ENCODE peak calls at places on chromosome 7, in nine cellular contexts. T, H, F, Y, A, N, M, O and I are unnamed samples.

GRCh38 chr7:114656471-114656870 is 241.9 kb downstream of the FOXP2 start:
- DNase-seq in A (no peak), N (no peak), M (no peak), T (no peak), Y (no peak), O (no peak), H (no peak), F (no peak), I (peak)

GRCh38 chr7:157273208-157274202 is 63.3 kb upstream of the DNAJB6 start:
- DNase-seq in A (peak), M (peak), F (no peak), N (peak), O (peak), T (no peak), Y (peak), H (peak), I (peak)

GRCh38 chr7:134462337-134462925 is 3.5 kb upstream of the AKR1B1 start:
- DNase-seq in M (peak), N (no peak), F (no peak), Y (no peak), H (no peak), A (no peak), O (no peak), T (no peak), I (no peak)

GRCh38 chr7:149294641-149295480 is 32.9 kb downstream of the ZNF783 start:
- DNase-seq in F (no peak), O (no peak), Y (no peak), A (no peak), H (no peak), N (no peak), T (no peak), M (no peak), I (no peak)

GRCh38 chr7:44305564-44306507 is 19.6 kb downstream of the CAMK2B start:
- DNase-seq in Y (no peak), O (no peak), T (no peak), H (peak), N (peak), M (no peak), F (no peak), A (no peak), I (no peak)

GRCh38 chr7:156816943-156817572 is 75.9 kb downstream of the LMBR1 start:
- DNase-seq in A (no peak), O (no peak), H (peak), T (no peak), F (no peak), M (peak), Y (peak), N (no peak), I (peak)

GRCh38 chr7:27900006-27900405 is 160.0 kb downstream of the TAX1BP1 start:
- DNase-seq in A (no peak), M (no peak), T (no peak), O (no peak), H (no peak), N (no peak), Y (no peak), F (no peak), I (no peak)

GRCh38 chr7:41098402-41098801 is 604.5 kb downstream of the INHBA start:
- DNase-seq in H (no peak), F (no peak), T (no peak), M (no peak), O (no peak), A (no peak), Y (no peak), N (no peak), I (no peak)

GRCh38 chr7:128098629-128099028 is 67.4 kb upstream of the LRRC4 start:
- DNase-seq in T (no peak), F (no peak), N (no peak), O (no peak), M (no peak), Y (no peak), A (no peak), H (no peak), I (no peak)

GRCh38 chr7:98745722-98746318 is 124.0 kb downstream of the TMEM130 start:
- DNase-seq in M (peak), O (peak), H (peak), Y (peak), T (no peak), A (no peak), F (peak), N (peak), I (peak)

GRCh38 chr7:144513332-144513731 is 109.8 kb upstream of the NOBOX start:
- DNase-seq in A (no peak), O (no peak), H (peak), Y (peak), N (no peak), M (peak), T (no peak), F (no peak), I (peak)

GRCh38 chr7:136677456-136678365 is 190.7 kb upstream of the CHRM2 start:
- DNase-seq in Y (peak), N (peak), A (no peak), F (no peak), T (no peak), O (no peak), M (peak), H (no peak), I (no peak)